ENCODE peak calls at places on chromosomes 4 and X, in eight cellular contexts. Z is gastrocnemius medialis, K is H1, S is HepG2, Q is transverse colon, M is esophagus squamous epithelium, F is right lobe of liver, P is IMR-90. Y is an unnamed sample.

GRCh38 chr4:152206646-152207435 is 329.1 kb downstream of the FBXW7 start:
- DNase-seq in Z (no peak), K (no peak), S (no peak), Q (no peak), M (no peak), F (no peak), P (no peak), Y (no peak)

GRCh38 chr4:44016582-44017421 is 431.8 kb downstream of the KCTD8 start:
- DNase-seq in Z (no peak), K (no peak), S (peak), Q (no peak), M (no peak), F (no peak), P (peak), Y (no peak)

GRCh38 chr4:182955411-182955810 is 38.2 kb upstream of the DCTD start:
- DNase-seq in Z (no peak), K (no peak), S (no peak), Q (no peak), M (no peak), F (no peak), P (peak), Y (no peak)

GRCh38 chr4:47668810-47669408 is 169.0 kb downstream of the CORIN start:
- DNase-seq in Z (no peak), K (no peak), S (peak), Q (no peak), M (no peak), F (no peak), P (peak), Y (no peak)

GRCh38 chr4:117134386-117134785 is 49.0 kb upstream of the TRAM1L1 start:
- DNase-seq in Z (no peak), K (no peak), S (peak), Q (no peak), M (no peak), F (no peak), P (peak), Y (no peak)

GRCh38 chr4:183261953-183262775 is 57.9 kb downstream of the CLDN22 start:
- DNase-seq in Z (peak), K (peak), S (peak), Q (peak), M (peak), F (peak), P (peak), Y (no peak)

GRCh38 chrX:40845331-40845911 is 110.1 kb upstream of the MED14 start:
- DNase-seq in Z (no peak), K (no peak), S (peak), Q (no peak), M (no peak), F (no peak), P (peak), Y (no peak)

GRCh38 chr4:156638332-156638731 is 333.3 kb downstream of the PDGFC start:
- DNase-seq in Z (no peak), K (no peak), S (no peak), Q (no peak), M (no peak), F (no peak), P (peak), Y (no peak)

GRCh38 chrX:10900585-10901289 is 210.4 kb upstream of the HCCS start:
- DNase-seq in Z (no peak), K (no peak), S (peak), Q (no peak), M (no peak), F (no peak), P (peak), Y (no peak)

GRCh38 chr4:187618701-187619278 is 376.8 kb upstream of the ZFP42 start:
- DNase-seq in Z (no peak), K (no peak), S (no peak), Q (no peak), M (no peak), F (no peak), P (peak), Y (no peak)

GRCh38 chr4:119246177-119246576 is 33.7 kb downstream of the USP53 start:
- DNase-seq in Z (peak), K (no peak), S (no peak), Q (no peak), M (no peak), F (no peak), P (no peak), Y (no peak)

GRCh38 chr4:121973791-121974190 is 21.9 kb upstream of the TRPC3 start:
- DNase-seq in Z (no peak), K (no peak), S (no peak), Q (no peak), M (no peak), F (no peak), P (peak), Y (no peak)

GRCh38 chr4:23388259-23388658 is 501.6 kb downstream of the PPARGC1A start:
- DNase-seq in Z (no peak), K (no peak), S (no peak), Q (no peak), M (no peak), F (no peak), P (no peak), Y (no peak)

GRCh38 chr4:99117876-99118693 is 26.0 kb downstream of the ADH4 start:
- DNase-seq in Z (no peak), K (no peak), S (peak), Q (no peak), M (no peak), F (no peak), P (peak), Y (no peak)

GRCh38 chr4:189069782-189070181 is 870.9 kb upstream of the FRG1 start:
- DNase-seq in Z (no peak), K (no peak), S (no peak), Q (no peak), M (no peak), F (no peak), P (peak), Y (no peak)

GRCh38 chrX:114162068-114162735 is 421.7 kb upstream of the HTR2C start:
- DNase-seq in Z (no peak), K (peak), S (peak), Q (no peak), M (no peak), F (no peak), P (no peak), Y (no peak)

GRCh38 chr4:90943311-90943710 is 816.1 kb downstream of the CCSER1 start:
- DNase-seq in Z (no peak), K (no peak), S (no peak), Q (no peak), M (no peak), F (no peak), P (no peak), Y (no peak)

GRCh38 chr4:56863441-56864129 is 42.1 kb upstream of the SPINK2 start:
- DNase-seq in Z (no peak), K (no peak), S (no peak), Q (no peak), M (no peak), F (no peak), P (peak), Y (no peak)

GRCh38 chr4:140004580-140005314 is 149.2 kb downstream of the MAML3 start:
- DNase-seq in Z (peak), K (peak), S (no peak), Q (no peak), M (no peak), F (peak), P (peak), Y (no peak)

GRCh38 chrX:20454117-20454516 is 187.4 kb upstream of the RPS6KA3 start:
- DNase-seq in Z (no peak), K (no peak), S (no peak), Q (no peak), M (no peak), F (no peak), P (peak), Y (no peak)

GRCh38 chrX:39582091-39582490 is 515.7 kb downstream of the BCOR start:
- DNase-seq in Z (no peak), K (no peak), S (no peak), Q (no peak), M (no peak), F (no peak), P (no peak), Y (no peak)

GRCh38 chr4:183328832-183329231 is 6.6 kb upstream of the CLDN24 start:
- DNase-seq in Z (no peak), K (no peak), S (peak), Q (no peak), M (no peak), F (no peak), P (peak), Y (no peak)

GRCh38 chrX:19382500-19383145 is 38.9 kb downstream of the PDHA1 start:
- DNase-seq in Z (no peak), K (peak), S (peak), Q (peak), M (no peak), F (no peak), P (peak), Y (no peak)

GRCh38 chr4:26787461-26788340 is 72.9 kb upstream of the STIM2 start:
- DNase-seq in Z (no peak), K (peak), S (peak), Q (peak), M (no peak), F (no peak), P (peak), Y (no peak)

GRCh38 chr4:176830971-176831370 is 38.2 kb upstream of the VEGFC start:
- DNase-seq in Z (no peak), K (no peak), S (no peak), Q (no peak), M (no peak), F (no peak), P (peak), Y (no peak)

GRCh38 chrX:140672840-140673731 is 36.5 kb upstream of the LINC00632 start:
- DNase-seq in Z (no peak), K (no peak), S (peak), Q (no peak), M (no peak), F (no peak), P (no peak), Y (no peak)

GRCh38 chrX:13732246-13733067 is 2.0 kb downstream of the TRAPPC2 start:
- DNase-seq in Z (no peak), K (no peak), S (no peak), Q (no peak), M (no peak), F (no peak), P (no peak), Y (no peak)
- TF ChIP-seq POLR2A in Z (no peak), K (no peak), S (no peak), Q (no peak), M (no peak), F (no peak), P (no peak), Y (no peak)

GRCh38 chrX:152640039-152640818 is 2.5 kb downstream of the GABRQ start:
- DNase-seq in Z (no peak), K (no peak), S (no peak), Q (no peak), M (no peak), F (no peak), P (peak), Y (peak)

GRCh38 chrX:152639426-152639825 is 1.7 kb downstream of the GABRQ start:
- DNase-seq in Z (no peak), K (no peak), S (no peak), Q (no peak), M (no peak), F (no peak), P (no peak), Y (peak)

GRCh38 chrX:152638443-152638904 is 779 bp downstream of the GABRQ start:
- DNase-seq in Z (no peak), K (peak), S (no peak), Q (no peak), M (no peak), F (no peak), P (no peak), Y (no peak)

GRCh38 chrX:152635941-152636340 is 1.8 kb upstream of the GABRQ start:
- DNase-seq in Z (no peak), K (peak), S (peak), Q (peak), M (no peak), F (no peak), P (peak), Y (peak)

GRCh38 chrX:152637649-152638442 is at the start of gene GABRQ:
- DNase-seq in Z (no peak), K (peak), S (no peak), Q (peak), M (no peak), F (peak), P (no peak), Y (peak)
- TF ChIP-seq POLR2A in Z (no peak), K (peak), S (no peak), Q (no peak), M (peak), F (no peak), P (no peak), Y (no peak)

DNA sequence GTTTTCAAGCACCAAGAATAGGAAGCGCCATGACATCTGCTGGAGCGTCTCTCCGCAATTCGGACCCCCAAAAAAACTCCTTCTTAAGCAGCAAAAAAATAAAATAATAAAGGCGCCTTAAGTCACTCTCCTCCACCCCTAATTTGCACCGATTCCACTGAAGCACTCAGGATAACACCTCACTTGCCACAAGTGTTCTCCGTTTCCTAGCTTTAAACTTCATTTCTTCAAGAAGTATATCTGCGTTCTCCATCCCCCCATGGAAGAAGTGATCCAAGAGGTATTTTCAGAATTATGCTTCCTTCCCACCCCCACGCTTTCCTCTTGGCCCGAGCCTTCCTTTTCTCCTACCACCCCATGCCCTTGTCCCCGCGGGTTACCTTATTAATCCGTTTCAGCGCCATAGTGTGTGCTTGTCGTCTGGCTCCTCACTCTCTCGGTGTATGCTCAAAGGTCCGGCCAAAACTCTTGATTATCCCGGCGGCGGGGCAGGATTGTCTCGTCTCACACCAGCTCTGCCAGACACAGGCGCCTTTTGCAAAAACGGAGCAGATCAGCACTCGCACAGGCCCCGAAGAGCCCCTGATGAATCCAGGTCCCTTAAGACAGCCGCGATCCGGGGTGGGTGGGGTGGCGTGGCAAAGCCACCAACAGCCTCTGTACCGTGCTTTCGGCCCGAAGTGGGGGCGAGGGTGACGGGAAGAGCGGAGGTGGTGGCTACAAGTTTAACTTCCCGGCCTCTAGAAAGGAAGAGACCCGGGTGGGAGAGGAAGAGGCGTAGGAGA is 1.1 kb downstream of the UBE2D3 start:
- DNase-seq in Z (no peak), K (peak), S (no peak), Q (no peak), M (no peak), F (no peak), P (no peak), Y (no peak)
- TF ChIP-seq POLR2A in Z (peak), K (no peak), S (no peak), Q (no peak), M (no peak), F (no peak), P (no peak), Y (no peak)

GRCh38 chr4:4289930-4290850 is at the start of the genes LYAR and ZBTB49:
- DNase-seq in Z (peak), K (peak), S (peak), Q (peak), M (peak), F (peak), P (peak), Y (peak)
- TF ChIP-seq POLR2A in Z (peak), K (no peak), S (peak), Q (peak), M (peak), F (peak), P (no peak), Y (peak)

DNA sequence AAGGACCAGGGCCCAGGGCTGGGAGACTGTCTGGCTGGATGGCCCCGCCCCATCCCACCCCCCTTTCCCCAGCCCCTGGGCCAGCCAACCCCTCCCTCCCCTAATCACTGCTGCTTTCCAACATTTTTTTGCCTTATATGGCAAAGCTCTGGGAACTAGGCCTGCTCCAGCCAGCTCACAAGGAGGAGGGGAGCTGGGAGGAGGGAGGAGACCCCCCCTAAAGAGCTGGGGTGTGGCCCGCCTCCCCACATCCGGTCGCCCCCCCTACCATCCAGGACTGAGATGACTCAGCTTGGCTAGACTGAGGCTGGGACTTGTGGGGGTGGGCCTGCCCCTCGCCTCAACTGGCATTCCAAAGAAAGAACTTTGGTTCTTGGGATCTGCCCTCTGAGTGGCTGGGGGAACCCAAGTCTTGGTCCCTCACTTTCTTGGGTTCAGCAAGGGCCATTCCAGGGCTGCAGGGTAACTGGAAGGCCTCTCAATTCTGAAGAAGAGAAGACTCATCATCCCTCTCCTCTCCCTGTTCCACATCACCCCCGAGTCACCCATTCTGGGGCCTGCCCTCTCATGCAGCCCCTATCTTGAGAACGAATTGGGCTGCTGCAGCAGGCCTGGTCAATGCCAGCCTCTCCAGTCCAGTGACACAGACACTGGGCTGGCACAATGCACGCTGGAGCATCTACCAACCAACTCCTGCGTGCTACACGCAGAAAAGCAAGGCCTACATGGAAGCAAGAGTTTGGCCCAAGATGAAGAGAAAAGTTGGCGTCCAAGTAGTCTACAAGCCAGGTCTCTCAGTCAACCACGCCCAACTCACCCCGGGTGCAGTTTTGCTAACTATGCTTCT is 4.8 kb downstream of the FLNA start:
- DNase-seq in Z (peak), K (peak), S (peak), Q (peak), M (peak), F (no peak), P (peak), Y (no peak)
- TF ChIP-seq POLR2A in Z (peak), K (no peak), S (no peak), Q (no peak), M (no peak), F (no peak), P (peak), Y (peak)

Y was measured in vagina.